ENCODE peak calls at places on chromosomes 16 and 17, in four cellular contexts. W is HepG2, S is A549, I is upper lobe of left lung. L is an unnamed sample.

GRCh38 chr17:27481327-27481726 is 25.1 kb downstream of the KSR1 start:
- DNase-seq in I (no peak), S (no peak), W (no peak), L (no peak)

GRCh38 chr16:70746040-70746707 is 54.8 kb downstream of the VAC14 start:
- DNase-seq in S (peak; percentile 79), I (peak; percentile 83), W (peak; percentile 92), L (peak; percentile 77)

GRCh38 chr16:89200124-89200849 is at the start of gene SLC22A31:
- DNase-seq in S (no peak), I (peak; percentile 84), W (peak; percentile 70), L (no peak)

GRCh38 chr16:65038125-65038524 is 83.7 kb downstream of the CDH11 start:
- DNase-seq in I (no peak), S (no peak), W (no peak), L (no peak)

GRCh38 chr16:56401482-56401881 is 23.9 kb downstream of the AMFR start:
- DNase-seq in I (no peak), W (peak; percentile 42), S (peak; percentile 55), L (no peak)

GRCh38 chr17:78390241-78391050 is 12.0 kb downstream of the PGS1 start:
- DNase-seq in S (peak; percentile 75), W (no peak), I (no peak), L (no peak)

GRCh38 chr16:71610936-71611871 is 14.8 kb upstream of the MARVELD3 start:
- DNase-seq in I (peak; percentile 72), S (peak; percentile 76), W (peak; percentile 72), L (peak; percentile 39)

GRCh38 chr16:53207810-53208752 is 153.3 kb downstream of the CHD9 start:
- DNase-seq in W (peak; percentile 72), S (peak; percentile 92), I (peak; percentile 68), L (peak; percentile 20)

GRCh38 chr17:22138861-22139469 is 446.6 kb downstream of the KCNJ18 start:
- DNase-seq in I (no peak), S (no peak), W (no peak), L (no peak)

GRCh38 chr17:58083491-58084316 is 485 bp downstream of the DYNLL2 start:
- DNase-seq in W (peak; percentile 32), S (peak; percentile 46), I (peak; percentile 75), L (peak; percentile 63)

GRCh38 chr16:76294691-76295214 is 17.6 kb downstream of the CNTNAP4 start:
- DNase-seq in I (no peak), W (no peak), S (no peak), L (no peak)

GRCh38 chr16:88527186-88527936 is 42.8 kb upstream of the ZC3H18 start:
- DNase-seq in W (peak; percentile 51), I (peak; percentile 52), S (peak; percentile 57), L (peak; percentile 83)

GRCh38 chr17:57914274-57915147 is 40.7 kb downstream of the CUEDC1 start:
- DNase-seq in I (no peak), W (no peak), S (no peak), L (no peak)

GRCh38 chr17:30369995-30370394 is 8.7 kb upstream of the CPD start:
- DNase-seq in W (no peak), S (no peak), I (no peak), L (no peak)

GRCh38 chr17:56172517-56172982 is 19.3 kb downstream of the ANKFN1 start:
- DNase-seq in I (peak; percentile 80), W (no peak), S (no peak), L (no peak)

GRCh38 chr16:89490386-89491237 is at the start of gene ANKRD11:
- DNase-seq in W (peak; percentile 100), S (peak; percentile 100), I (peak; percentile 99), L (peak; percentile 98)

GRCh38 chr16:72723781-72724180 is 324.1 kb downstream of the ZFHX3 start:
- DNase-seq in W (no peak), I (no peak), S (no peak), L (no peak)

GRCh38 chr17:72590882-72591499 is 470.2 kb downstream of the SOX9 start:
- DNase-seq in W (no peak), S (peak; percentile 49), I (no peak), L (no peak)

GRCh38 chr17:75571197-75571884 is 16.3 kb upstream of the MYO15B start:
- DNase-seq in I (peak; percentile 81), W (no peak), S (no peak), L (no peak)

GRCh38 chr17:80545499-80545826 is 825 bp downstream of the RPTOR start:
- DNase-seq in S (no peak), W (no peak), I (no peak), L (no peak)

GRCh38 chr17:80539022-80539421 is 5.6 kb upstream of the RPTOR start:
- DNase-seq in I (no peak), S (peak; percentile 34), W (no peak), L (no peak)

GRCh38 chr17:80546267-80546666 is 1.6 kb downstream of the RPTOR start:
- DNase-seq in I (no peak), W (no peak), S (no peak), L (no peak)

GRCh38 chr17:80544655-80545498 is at the start of gene RPTOR:
- DNase-seq in S (peak; percentile 95), W (peak; percentile 86), I (peak; percentile 88), L (peak; percentile 90)
- TF ChIP-seq POLR2A in S (peak; percentile 65), W (peak; percentile 85), I (peak; percentile 51), L (no peak)

GRCh38 chr16:17416461-17417221 is 54.1 kb downstream of the XYLT1 start:
- DNase-seq in S (no peak), I (peak; percentile 68), W (no peak), L (no peak)
- TF ChIP-seq EP300 in S (no peak), I (no peak), W (no peak), L (no peak)

GRCh38 chr16:66270333-66270927 is 96.1 kb upstream of the CDH5 start:
- DNase-seq in I (peak; percentile 67), W (peak; percentile 65), S (peak; percentile 73), L (peak; percentile 87)
- TF ChIP-seq POLR2A in I (no peak), W (no peak), S (no peak), L (no peak)

GRCh38 chr16:83837566-83837965 is 29.8 kb downstream of the HSBP1 start:
- DNase-seq in I (no peak), S (no peak), W (no peak), L (no peak)
- TF ChIP-seq EP300 in I (no peak), S (no peak), W (no peak), L (no peak)

GRCh38 chr17:81865733-81866439 is 5.3 kb downstream of the ARHGDIA start:
- DNase-seq in W (peak; percentile 68), I (no peak), S (no peak), L (peak; percentile 50)
- TF ChIP-seq POLR2A in W (no peak), I (no peak), S (no peak), L (no peak)

DNA sequence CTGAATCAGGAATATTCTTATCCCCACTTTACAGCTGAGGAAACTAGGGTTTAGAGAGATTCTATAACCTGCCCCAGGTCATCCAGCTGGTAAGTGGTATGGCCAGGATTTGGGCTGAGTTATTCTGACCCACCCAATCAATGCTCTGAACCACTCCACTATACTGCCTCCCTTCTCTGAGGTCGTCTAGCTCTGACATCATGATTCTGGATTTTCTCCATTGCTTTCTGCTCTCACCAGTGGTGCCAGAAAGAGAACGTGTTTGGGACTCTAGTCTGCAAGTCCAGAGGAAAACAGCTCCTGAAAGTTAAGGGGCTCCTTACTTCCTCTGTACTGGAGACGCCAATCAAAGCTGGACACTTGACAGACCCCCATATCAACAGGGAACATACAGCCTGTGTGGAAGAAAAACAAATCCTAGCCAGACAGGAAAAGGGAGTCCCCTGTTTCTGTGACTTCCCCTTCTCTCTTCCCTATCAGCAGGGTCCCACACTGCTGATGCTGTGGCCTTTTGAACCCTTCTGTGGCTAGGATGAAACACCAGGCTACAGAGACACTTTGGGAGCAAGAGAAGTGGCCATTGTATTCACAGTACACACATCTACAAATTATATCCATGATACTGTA is 6.0 kb upstream of the EZH1 start:
- DNase-seq in I (no peak), S (no peak), W (no peak), L (no peak)
- TF ChIP-seq EP300 in I (no peak), S (no peak), W (no peak), L (no peak)

DNA sequence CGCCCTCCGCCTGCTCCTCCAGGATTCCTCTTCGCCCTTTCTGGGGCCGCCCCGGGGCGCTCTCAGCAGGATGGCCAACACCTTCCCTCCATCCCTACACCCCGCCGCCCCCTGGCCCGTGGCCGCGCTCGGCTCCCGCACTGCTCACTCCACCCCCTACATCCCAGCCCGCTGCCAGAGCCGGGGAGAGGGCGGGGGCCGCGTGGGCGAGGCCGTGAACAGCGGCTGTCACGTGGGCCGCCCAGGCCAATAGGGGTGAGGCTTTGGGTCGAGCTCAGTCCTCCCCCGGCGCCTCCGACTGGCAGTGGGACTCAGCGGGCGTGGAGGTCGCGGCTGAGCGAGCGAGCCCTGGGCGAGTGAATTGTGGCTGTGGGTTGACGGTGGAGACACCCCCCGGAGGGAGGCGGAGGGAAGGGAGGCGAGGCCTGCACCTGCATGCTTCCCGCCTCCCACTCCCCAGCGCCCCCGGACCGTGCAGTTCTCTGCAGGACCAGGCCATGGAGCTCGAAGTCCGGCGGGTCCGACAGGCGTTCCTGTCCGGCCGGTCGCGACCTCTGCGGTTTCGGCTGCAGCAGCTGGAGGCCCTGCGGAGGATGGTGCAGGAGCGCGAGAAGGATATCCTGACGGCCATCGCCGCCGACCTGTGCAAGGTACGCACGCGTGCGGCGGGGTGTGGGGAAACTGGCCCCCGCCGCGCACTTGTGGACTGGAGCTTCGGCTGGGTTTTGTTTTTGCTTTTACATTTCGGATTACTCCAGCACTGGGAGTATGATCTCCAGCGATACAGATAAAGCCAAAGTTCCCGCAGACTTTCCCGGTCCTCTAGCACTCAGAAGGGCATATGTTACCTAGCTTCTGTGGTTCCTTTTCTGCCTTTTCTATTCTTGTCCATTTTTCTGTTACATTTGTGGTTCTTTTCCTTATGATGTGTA is at the start of gene ALDH3A2:
- DNase-seq in W (peak; percentile 95), S (peak; percentile 99), I (peak; percentile 100), L (peak; percentile 97)
- TF ChIP-seq POLR2A in W (peak; percentile 94), S (peak; percentile 77), I (peak; percentile 97), L (peak; percentile 95)